ENCODE peak calls at places on chromosomes 4 and X, in five cellular contexts. V, X, J, I and P are unnamed samples.

GRCh38 chr4:169485084-169485483 is 127.3 kb downstream of the NEK1 start:
- DNase-seq in V (no peak), X (no peak), J (no peak), I (no peak), P (no peak)

GRCh38 chrX:22165732-22166457 is 106.8 kb upstream of the CBLL2 start:
- DNase-seq in V (no peak), X (no peak), J (no peak), I (no peak), P (no peak)

GRCh38 chrX:41781500-41781899 is 57.5 kb downstream of the GPR82 start:
- DNase-seq in V (no peak), X (peak; percentile 38), J (no peak), I (no peak), P (peak; percentile 34)

GRCh38 chrX:107429090-107429489 is 20.4 kb upstream of the FRMPD3 start:
- DNase-seq in V (no peak), X (peak; percentile 75), J (no peak), I (no peak), P (no peak)

GRCh38 chr4:85039526-85039925 is 73.0 kb upstream of the WDFY3 start:
- DNase-seq in V (no peak), X (peak; percentile 48), J (no peak), I (no peak), P (peak; percentile 10)

GRCh38 chr4:98794565-98795205 is 134.2 kb downstream of the EIF4E start:
- DNase-seq in V (peak; percentile 74), X (no peak), J (no peak), I (no peak), P (no peak)

GRCh38 chr4:8035371-8035780 is 95.7 kb upstream of the AFAP1 start:
- DNase-seq in V (no peak), X (no peak), J (no peak), I (no peak), P (no peak)

GRCh38 chr4:141643557-141643956 is 7.2 kb downstream of the IL15 start:
- DNase-seq in V (no peak), X (peak; percentile 19), J (no peak), I (no peak), P (peak; percentile 59)

GRCh38 chrX:133670394-133670793 is 255.1 kb upstream of the GPC4 start:
- DNase-seq in V (peak; percentile 0), X (peak; percentile 86), J (no peak), I (no peak), P (peak; percentile 43)

GRCh38 chrX:51496501-51497291 is at the start of gene NUDT11:
- DNase-seq in V (peak; percentile 47), X (no peak), J (peak; percentile 57), I (no peak), P (peak; percentile 86)

GRCh38 chr4:54015421-54016065 is 48.9 kb downstream of the CHIC2 start:
- DNase-seq in V (no peak), X (no peak), J (no peak), I (no peak), P (no peak)

GRCh38 chr4:116585240-116585639 is 500.1 kb downstream of the TRAM1L1 start:
- DNase-seq in V (no peak), X (no peak), J (no peak), I (no peak), P (no peak)

GRCh38 chr4:38681283-38682066 is 17.5 kb downstream of the KLF3 start:
- DNase-seq in V (no peak), X (no peak), J (no peak), I (no peak), P (no peak)

GRCh38 chr4:158580064-158580463 is 58.4 kb downstream of the RXFP1 start:
- DNase-seq in V (no peak), X (no peak), J (no peak), I (no peak), P (no peak)

GRCh38 chr4:108586778-108587177 is 33.6 kb upstream of the RPL34 start:
- DNase-seq in V (no peak), X (no peak), J (no peak), I (no peak), P (no peak)

GRCh38 chrX:12319012-12319519 is 180.8 kb downstream of the FRMPD4 start:
- DNase-seq in V (peak; percentile 0), X (no peak), J (no peak), I (no peak), P (no peak)

GRCh38 chrX:100883654-100884053 is 9.5 kb upstream of the NOX1 start:
- DNase-seq in V (no peak), X (peak; percentile 63), J (no peak), I (no peak), P (no peak)

GRCh38 chr4:86918539-86919072 is 16.2 kb upstream of the AFF1 start:
- DNase-seq in V (no peak), X (no peak), J (no peak), I (no peak), P (no peak)

GRCh38 chrX:125757794-125758564 is 408.1 kb downstream of the DCAF12L2 start:
- DNase-seq in V (no peak), X (no peak), J (no peak), I (no peak), P (no peak)

GRCh38 chr4:53840643-53841042 is 223.8 kb downstream of the CHIC2 start:
- DNase-seq in V (no peak), X (no peak), J (no peak), I (no peak), P (no peak)

GRCh38 chr4:52028970-52029369 is 8.8 kb upstream of the LRRC66 start:
- DNase-seq in V (no peak), X (peak; percentile 18), J (no peak), I (no peak), P (peak; percentile 47)

GRCh38 chr4:8643441-8643840 is 50.9 kb downstream of the CPZ start:
- DNase-seq in V (no peak), X (no peak), J (no peak), I (no peak), P (no peak)

GRCh38 chr4:5800496-5800895 is 89.5 kb downstream of the EVC start:
- DNase-seq in V (no peak), X (no peak), J (no peak), I (no peak), P (no peak)

GRCh38 chr4:168615294-168615693 is 118.4 kb downstream of the PALLD start:
- DNase-seq in V (no peak), X (no peak), J (no peak), I (no peak), P (peak; percentile 55)

GRCh38 chr4:39975488-39976089 is 2.1 kb downstream of the PDS5A start:
- DNase-seq in V (no peak), X (no peak), J (no peak), I (no peak), P (no peak)

GRCh38 chrX:8627796-8628195 is 104.1 kb downstream of the ANOS1 start:
- DNase-seq in V (no peak), X (no peak), J (no peak), I (no peak), P (no peak)

GRCh38 chrX:45424341-45424740 is 223.7 kb upstream of the DIPK2B start:
- DNase-seq in V (no peak), X (no peak), J (no peak), I (no peak), P (no peak)

GRCh38 chr4:57103051-57103450 is 7.1 kb downstream of the IGFBP7 start:
- DNase-seq in V (no peak), X (no peak), J (peak; percentile 57), I (no peak), P (no peak)

GRCh38 chr4:113604955-113605354 is 156.6 kb downstream of the CAMK2D start:
- DNase-seq in V (no peak), X (no peak), J (no peak), I (no peak), P (peak; percentile 20)

GRCh38 chr4:1601852-1602525 is 82.1 kb downstream of the FAM53A start:
- DNase-seq in V (no peak), X (no peak), J (peak; percentile 38), I (no peak), P (no peak)

GRCh38 chr4:113209652-113210320 is 160.3 kb downstream of the ANK2 start:
- DNase-seq in V (no peak), X (no peak), J (no peak), I (no peak), P (no peak)

GRCh38 chrX:135345328-135345645 is 36.0 kb downstream of the ETDC start:
- DNase-seq in V (no peak), X (peak; percentile 3), J (peak; percentile 72), I (no peak), P (peak; percentile 31)

GRCh38 chrX:19886888-19887531 is 390 bp downstream of the SH3KBP1 start:
- DNase-seq in V (no peak), X (no peak), J (peak; percentile 58), I (no peak), P (peak; percentile 64)

GRCh38 chrX:10054396-10054795 is 87.2 kb downstream of the CLDN34 start:
- DNase-seq in V (no peak), X (peak; percentile 55), J (no peak), I (no peak), P (no peak)